ENCODE peak calls at places on chromosome 14, in five cellular contexts. F is IMR-90, W is fibroblast of lung, N is osteoblast, P is OCI-LY7. J is an unnamed sample.
A peak's percentile ranks its signal among the peaks of the same experiment; 100 is the strongest.

GRCh38 chr14:51093371-51094281 is 1.3 kb downstream of the TRIM9 start:
- DNase-seq in N (peak; percentile 62), W (peak; percentile 3), P (peak; percentile 23), F (no peak), J (no peak)

GRCh38 chr14:81565441-81566290 is 32.0 kb upstream of the SEL1L start:
- DNase-seq in F (no peak), P (peak; percentile 54), N (peak; percentile 22), W (peak; percentile 14), J (peak; percentile 43)

GRCh38 chr14:37546621-37547447 is 48.2 kb downstream of the FOXA1 start:
- DNase-seq in N (no peak), F (peak; percentile 30), P (no peak), W (peak; percentile 13), J (no peak)

GRCh38 chr14:34232790-34233189 is 229.2 kb downstream of the SPTSSA start:
- DNase-seq in P (no peak), W (no peak), F (no peak), N (no peak), J (no peak)

GRCh38 chr14:82075566-82075965 is 541.9 kb upstream of the SEL1L start:
- DNase-seq in N (no peak), W (no peak), F (no peak), P (peak; percentile 31), J (peak; percentile 20)

GRCh38 chr14:50932592-50933500 is 11.4 kb downstream of the PYGL start:
- DNase-seq in N (no peak), W (no peak), F (peak; percentile 8), P (no peak), J (no peak)

GRCh38 chr14:81385824-81386223 is 14.3 kb downstream of the STON2 start:
- DNase-seq in P (no peak), N (no peak), W (no peak), F (no peak), J (no peak)

GRCh38 chr14:34053666-34054065 is 102.8 kb upstream of the EGLN3 start:
- DNase-seq in F (no peak), P (no peak), N (no peak), W (peak; percentile 2), J (peak; percentile 36)

GRCh38 chr14:46344327-46344937 is 307.1 kb downstream of the RPL10L start:
- DNase-seq in W (peak; percentile 3), N (no peak), F (no peak), P (peak; percentile 34), J (peak; percentile 53)

GRCh38 chr14:22180045-22180444 is 409.0 kb downstream of the DAD1 start:
- DNase-seq in F (no peak), W (no peak), N (no peak), P (no peak), J (no peak)
- H3K4me2 ChIP-seq in F (no peak overlapping the region), W (no peak overlapping the region), N (no peak overlapping the region), P (no peak overlapping the region), J (no peak overlapping the region)

GRCh38 chr14:69354383-69355154 is 43.5 kb downstream of the ERH start:
- DNase-seq in P (peak; percentile 86), W (no peak), N (peak; percentile 58), F (peak; percentile 5), J (no peak)
- H3K4me2 ChIP-seq in P (peak overlapping the region; percentile 67), W (no peak overlapping the region), N (no peak overlapping the region), F (no peak overlapping the region), J (no peak overlapping the region)

GRCh38 chr14:64623576-64624165 is 73.9 kb downstream of the PPP1R36 start:
- DNase-seq in P (no peak), F (no peak), N (no peak), W (no peak), J (no peak)
- H3K4me2 ChIP-seq in P (no peak overlapping the region), F (no peak overlapping the region), N (peak overlapping the region; percentile 56), W (no peak overlapping the region), J (no peak overlapping the region)

GRCh38 chr14:22653012-22653621 is 9.0 kb upstream of the OR6J1 start:
- DNase-seq in N (peak; percentile 72), P (peak; percentile 72), W (peak; percentile 84), F (peak; percentile 74), J (peak; percentile 87)

GRCh38 chr14:22651586-22651985 is 7.4 kb upstream of the OR6J1 start:
- DNase-seq in F (no peak), N (no peak), W (no peak), P (no peak), J (peak; percentile 20)

GRCh38 chr14:22648506-22648905 is 4.4 kb upstream of the OR6J1 start:
- DNase-seq in P (no peak), W (peak; percentile 39), F (no peak), N (peak; percentile 83), J (peak; percentile 72)

GRCh38 chr14:22650960-22651521 is 6.9 kb upstream of the OR6J1 start:
- DNase-seq in P (peak; percentile 47), N (no peak), F (no peak), W (peak; percentile 41), J (peak; percentile 44)

GRCh38 chr14:22650046-22650739 is 6.0 kb upstream of the OR6J1 start:
- DNase-seq in W (no peak), F (no peak), P (no peak), N (peak; percentile 84), J (no peak)
- H3K4me2 ChIP-seq in W (no peak overlapping the region), F (no peak overlapping the region), P (no peak overlapping the region), N (peak overlapping the region; percentile 46), J (no peak overlapping the region)

GRCh38 chr14:103898711-103899110 is 29.5 kb upstream of the TDRD9 start:
- DNase-seq in F (no peak), W (no peak), P (no peak), N (peak; percentile 76), J (no peak)
- H3K4me2 ChIP-seq in F (no peak overlapping the region), W (no peak overlapping the region), P (peak overlapping the region; percentile 18), N (no peak overlapping the region), J (no peak overlapping the region)

DNA sequence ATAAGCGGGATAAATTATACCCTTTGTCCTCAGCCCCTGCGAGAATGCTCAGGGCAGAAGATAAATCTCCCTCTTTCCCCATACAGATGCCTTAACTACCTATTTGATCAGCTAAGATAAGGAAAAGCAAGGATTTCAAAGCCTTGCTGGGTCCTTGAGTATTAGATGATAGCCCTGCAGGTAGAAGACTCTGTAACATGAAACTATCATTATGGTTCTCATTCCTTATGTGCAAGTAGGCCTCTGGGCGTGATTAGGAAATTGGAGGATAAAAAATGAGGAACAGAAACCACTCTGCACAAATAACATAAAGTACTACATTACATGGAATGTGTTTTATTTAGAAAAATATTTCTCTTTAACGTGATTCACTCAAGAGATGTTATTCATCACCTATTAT is 14.5 kb upstream of the WDR89 start:
- DNase-seq in N (no peak), F (no peak), W (no peak), P (no peak), J (no peak)
- H3K4me2 ChIP-seq in N (no peak overlapping the region), F (no peak overlapping the region), W (no peak overlapping the region), P (no peak overlapping the region), J (no peak overlapping the region)

DNA sequence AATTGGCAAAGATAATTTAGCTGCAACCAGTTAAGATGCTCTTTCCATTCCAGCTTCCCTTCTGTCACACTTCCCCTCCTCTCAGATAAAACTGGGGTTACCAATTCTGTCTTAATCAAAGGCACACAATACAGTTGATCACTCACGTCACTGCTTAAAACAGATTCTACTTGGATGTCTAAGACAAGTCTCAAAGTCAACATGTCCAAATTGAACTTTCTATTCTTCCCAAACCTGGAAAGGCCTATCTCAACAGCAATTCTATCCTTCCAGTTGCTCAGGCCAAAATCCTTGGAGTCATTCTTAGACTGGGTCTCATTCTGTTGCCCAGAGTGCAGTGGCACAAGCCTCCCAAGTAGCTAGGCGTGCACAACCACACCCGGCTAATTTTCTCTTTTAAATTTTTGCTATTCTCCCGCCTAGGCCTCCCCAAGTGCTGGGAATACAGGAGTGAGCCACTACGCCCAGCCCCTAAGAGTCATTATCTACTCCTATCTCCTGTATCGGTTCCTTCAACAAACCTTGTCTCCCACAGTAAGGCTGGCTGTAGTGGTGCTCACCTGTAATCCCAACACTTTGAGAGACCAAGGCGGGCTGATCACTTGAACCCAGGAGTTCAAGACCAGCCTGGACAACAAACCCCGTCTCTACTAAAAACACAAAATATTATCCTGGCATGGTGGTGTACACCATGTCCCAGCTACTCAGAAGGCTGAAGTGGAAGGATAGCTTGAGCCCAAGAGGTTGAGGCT is 4.8 kb downstream of the RPS29 start:
- DNase-seq in F (no peak), N (no peak), W (no peak), P (no peak), J (no peak)
- H3K4me2 ChIP-seq in F (no peak overlapping the region), N (no peak overlapping the region), W (no peak overlapping the region), P (peak overlapping the region; percentile 76), J (no peak overlapping the region)

DNA sequence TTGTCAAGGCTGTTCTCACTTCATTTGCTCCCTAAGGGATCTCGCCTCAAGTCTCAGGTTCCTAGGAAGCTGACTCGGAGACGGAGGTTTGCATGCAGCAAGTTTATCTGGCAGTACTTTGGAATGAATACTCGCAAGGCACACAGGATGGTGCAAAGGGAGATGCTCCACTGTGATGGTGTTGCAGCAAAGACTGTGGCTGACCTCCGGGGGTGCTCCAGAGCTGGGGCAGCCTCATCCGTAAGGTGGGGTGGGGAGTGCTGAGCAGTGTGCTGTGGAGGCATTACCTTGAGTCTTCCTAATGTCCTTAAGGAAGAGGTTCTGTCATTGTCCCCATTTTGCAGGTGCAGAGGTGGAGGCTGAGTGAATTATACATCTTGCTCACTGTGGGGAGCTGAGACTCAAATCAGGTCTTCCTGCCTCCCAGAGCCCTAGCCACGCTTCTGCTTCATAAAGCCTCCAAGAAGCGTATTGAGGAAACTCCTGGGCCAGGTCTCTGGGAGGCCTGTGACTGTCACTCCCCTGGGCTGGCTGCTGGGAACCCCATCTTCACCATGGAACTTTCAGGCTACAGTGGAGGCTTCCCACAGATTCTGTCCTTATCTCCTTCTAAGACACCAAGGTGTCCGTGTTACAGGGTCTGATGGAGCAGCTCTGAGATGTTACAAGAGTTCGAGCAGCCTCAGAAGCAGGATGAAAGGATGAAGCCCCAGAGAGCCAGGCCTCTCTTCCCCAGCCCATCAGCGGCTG is 39.5 kb downstream of the GALNT16 start:
- DNase-seq in W (no peak), F (no peak), P (peak; percentile 38), N (no peak), J (peak; percentile 14)
- H3K4me2 ChIP-seq in W (no peak overlapping the region), F (no peak overlapping the region), P (no peak overlapping the region), N (no peak overlapping the region), J (no peak overlapping the region)

GRCh38 chr14:89507926-89508460 is 91.0 kb upstream of the FOXN3 start:
- DNase-seq in N (peak; percentile 62), W (peak; percentile 62), P (no peak), F (peak; percentile 68), J (peak; percentile 63)

GRCh38 chr14:89509891-89510290 is 92.9 kb upstream of the FOXN3 start:
- DNase-seq in F (peak; percentile 85), N (peak; percentile 75), P (no peak), W (peak; percentile 39), J (peak; percentile 35)

GRCh38 chr14:89508863-89509262 is 91.8 kb upstream of the FOXN3 start:
- DNase-seq in P (no peak), N (peak; percentile 56), W (no peak), F (no peak), J (no peak)

GRCh38 chr14:89504602-89505320 is 87.7 kb upstream of the FOXN3 start:
- DNase-seq in F (peak; percentile 84), P (no peak), N (peak; percentile 88), W (peak; percentile 76), J (peak; percentile 86)

GRCh38 chr14:89507521-89507920 is 90.5 kb upstream of the FOXN3 start:
- DNase-seq in W (peak; percentile 79), P (no peak), F (peak; percentile 91), N (peak; percentile 95), J (peak; percentile 78)
- H3K4me2 ChIP-seq in W (peak overlapping the region; percentile 66), P (no peak overlapping the region), F (peak overlapping the region; percentile 73), N (peak overlapping the region; percentile 45), J (peak overlapping the region; percentile 54)

DNA sequence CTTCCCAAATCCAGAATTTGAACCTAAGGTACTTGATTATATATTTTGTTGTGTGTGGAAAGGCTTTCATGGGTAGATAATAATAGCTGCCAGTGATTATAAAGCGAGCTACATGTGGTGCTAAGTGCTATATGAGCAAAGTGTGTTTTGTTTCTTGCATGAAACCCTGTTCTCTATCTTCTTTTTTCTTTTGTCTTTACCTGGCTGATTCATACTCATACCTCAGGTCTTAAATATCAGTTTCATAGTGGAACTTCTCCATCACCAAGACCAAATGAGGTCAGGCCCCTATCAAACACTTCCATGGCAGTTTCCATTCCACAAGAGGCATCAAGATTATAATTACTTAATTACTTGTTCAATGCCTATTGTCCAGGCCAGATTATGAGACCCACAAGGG is 6.9 kb downstream of the MAP3K9 start:
- DNase-seq in F (no peak), W (no peak), P (no peak), N (no peak), J (no peak)
- H3K4me2 ChIP-seq in F (no peak overlapping the region), W (no peak overlapping the region), P (no peak overlapping the region), N (no peak overlapping the region), J (no peak overlapping the region)